ENCODE peak calls at places on chromosomes 16 and 17, in four cellular contexts. N, Y, E and T are unnamed samples.

GRCh38 chr16:50812876-50813466 is 71.1 kb downstream of the CYLD start:
- DNase-seq in E (no peak), Y (no peak), N (no peak), T (no peak)

GRCh38 chr16:84503751-84504395 is 586 bp downstream of the MEAK7 start:
- DNase-seq in E (peak; percentile 64), Y (no peak), N (peak; percentile 56), T (no peak)

GRCh38 chr17:39621523-39622379 is 5.0 kb upstream of the PPP1R1B start:
- DNase-seq in E (peak; percentile 60), Y (no peak), N (peak; percentile 56), T (peak; percentile 76)

GRCh38 chr16:79272141-79272577 is 328.4 kb downstream of the MAF start:
- DNase-seq in E (no peak), N (no peak), Y (no peak), T (no peak)

GRCh38 chr17:80361495-80362220 is 53.3 kb upstream of the ENDOV start:
- DNase-seq in Y (no peak), E (no peak), N (no peak), T (peak; percentile 55)

GRCh38 chr16:75304521-75305363 is 53.3 kb upstream of the BCAR1 start:
- DNase-seq in N (peak; percentile 96), E (peak; percentile 77), Y (peak; percentile 10), T (peak; percentile 77)

GRCh38 chr17:78572277-78573205 is 4.7 kb downstream of the DNAH17 start:
- DNase-seq in Y (no peak), E (no peak), N (no peak), T (peak; percentile 25)

GRCh38 chr17:41492771-41493170 is 3.1 kb upstream of the KRT36 start:
- DNase-seq in E (peak; percentile 35), Y (no peak), N (peak; percentile 31), T (no peak)

GRCh38 chr17:38418069-38418692 is 10.1 kb upstream of the ARHGAP23 start:
- DNase-seq in N (no peak), Y (no peak), E (no peak), T (no peak)

GRCh38 chr16:10988164-10988803 is 43.9 kb downstream of the CLEC16A start:
- DNase-seq in N (no peak), Y (no peak), E (peak; percentile 48), T (no peak)

GRCh38 chr16:68228652-68229051 is 7.3 kb downstream of the ESRP2 start:
- DNase-seq in E (no peak), N (no peak), Y (no peak), T (no peak)

GRCh38 chr16:67101683-67102082 is 8.1 kb upstream of the PHAF1 start:
- DNase-seq in N (peak; percentile 79), E (no peak), Y (no peak), T (no peak)

GRCh38 chr17:19725486-19725885 is 9.1 kb upstream of the SLC47A2 start:
- DNase-seq in E (no peak), Y (no peak), N (no peak), T (no peak)

GRCh38 chr17:80438806-80439205 is 23.8 kb downstream of the ENDOV start:
- DNase-seq in N (no peak), Y (no peak), E (no peak), T (no peak)

DNA sequence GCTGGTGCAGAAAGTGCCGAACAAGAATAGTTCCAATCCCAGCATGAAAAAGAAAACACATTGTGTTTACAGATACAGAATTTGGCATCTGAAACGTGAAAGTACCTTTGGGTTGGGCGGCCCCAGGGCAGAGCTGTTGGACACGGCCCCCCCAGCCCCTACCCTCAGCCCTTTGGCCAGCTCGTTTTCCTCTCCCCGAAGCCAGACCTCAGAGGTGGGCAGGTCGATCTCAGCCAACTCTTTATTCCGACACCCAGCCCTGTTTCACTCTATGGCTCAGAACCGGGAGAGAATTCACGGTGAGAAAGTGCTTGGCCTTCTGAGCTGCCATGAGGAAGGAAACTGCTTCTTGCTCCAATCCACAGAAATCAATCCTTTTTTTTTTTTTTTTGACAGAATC is 11.3 kb downstream of the NTN1 start:
- DNase-seq in Y (no peak), N (no peak), E (no peak), T (no peak)
- H3K4me3 ChIP-seq in Y (no peak overlapping the region), N (no peak overlapping the region), E (no peak overlapping the region), T (no peak overlapping the region)

GRCh38 chr17:81528651-81529436 is 667 bp downstream of the FSCN2 start:
- DNase-seq in E (peak; percentile 12), N (no peak), Y (no peak), T (no peak)
- TF ChIP-seq EZH2 in E (no peak), N (no peak), Y (no peak), T (no peak)

DNA sequence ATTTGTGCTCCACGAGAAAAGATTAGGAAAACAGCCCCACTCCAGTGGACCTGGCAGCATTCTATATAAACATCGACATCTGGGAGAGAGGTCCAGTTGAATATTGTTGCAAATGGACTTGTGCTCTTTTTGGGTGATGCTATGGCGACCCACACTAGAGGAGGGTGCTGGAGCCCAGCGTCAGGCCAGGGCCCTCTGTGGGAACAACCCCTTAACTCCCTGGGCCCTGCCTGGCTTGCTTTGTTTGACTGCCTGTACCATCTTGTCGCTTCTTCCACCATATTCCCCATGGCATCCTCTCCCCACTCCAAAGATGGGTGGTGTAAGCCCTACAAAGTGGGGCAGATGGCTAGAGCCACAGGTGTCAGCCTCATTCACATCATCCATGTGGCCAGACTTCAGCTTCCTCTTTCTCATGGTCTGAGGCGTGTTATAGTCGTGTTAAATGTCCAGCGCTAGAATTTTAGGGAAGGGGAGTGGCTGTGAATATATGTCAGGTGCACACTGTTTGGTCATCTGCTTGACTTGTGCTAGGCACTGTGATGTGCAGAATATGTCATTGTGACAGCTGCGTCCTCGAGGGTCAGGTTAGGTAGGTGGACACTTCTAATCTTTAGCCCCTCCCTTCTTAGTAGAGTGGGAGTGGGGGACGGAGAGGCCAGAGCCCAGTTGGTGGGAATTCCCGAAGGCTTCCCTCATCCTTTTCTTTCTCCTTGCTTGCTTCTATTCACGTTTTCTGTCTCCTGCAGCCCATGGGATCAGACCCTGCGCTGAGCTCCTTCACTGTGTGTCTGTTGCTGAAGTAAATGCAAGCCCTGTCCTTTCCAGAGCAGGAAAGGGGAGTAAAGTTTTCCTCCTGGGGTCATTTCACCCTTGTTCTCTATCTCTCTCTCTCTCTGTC is 49.8 kb downstream of the MPRIP start:
- DNase-seq in E (no peak), Y (no peak), N (no peak), T (no peak)
- H3K4me1 ChIP-seq in E (peaks cover 13% of the 10 kb centered on the region), Y (peaks cover 37% of the 10 kb centered on the region), N (peaks cover 9% of the 10 kb centered on the region), T (peaks cover 18% of the 10 kb centered on the region)

GRCh38 chr17:50177983-50178834 is 12.4 kb downstream of the SGCA start:
- DNase-seq in Y (peak; percentile 90), N (peak; percentile 99), E (peak; percentile 93), T (peak; percentile 57)
- H3K4me3 ChIP-seq in Y (peak overlapping the region; percentile 22), N (no peak overlapping the region), E (peak overlapping the region; percentile 5), T (no peak overlapping the region)

DNA sequence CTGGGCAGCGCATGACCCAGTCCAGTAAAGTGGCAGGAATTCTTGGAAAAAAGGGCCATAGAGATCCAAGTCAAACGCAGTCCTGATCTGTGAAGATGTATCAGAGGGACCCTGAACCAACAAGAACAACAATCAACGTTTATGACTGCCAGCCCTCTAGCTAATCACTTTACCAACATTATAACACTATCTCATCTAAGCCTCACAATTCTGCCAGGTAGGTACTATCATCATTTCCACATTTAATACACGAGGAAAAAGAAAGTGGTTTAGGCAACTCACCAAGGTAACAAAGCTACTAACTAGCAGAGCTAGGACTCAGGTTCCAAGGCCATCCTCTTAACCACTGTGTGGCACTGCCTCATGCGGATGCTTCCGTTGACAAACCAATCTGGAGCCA is 28.1 kb downstream of the TEX2 start:
- DNase-seq in Y (no peak), N (no peak), E (no peak), T (no peak)
- TF ChIP-seq EZH2 in Y (no peak), N (no peak), E (no peak), T (no peak)

GRCh38 chr17:17506181-17506741 is 10.1 kb upstream of the RASD1 start:
- DNase-seq in N (no peak), E (no peak), Y (no peak), T (no peak)

GRCh38 chr17:17508019-17508535 is 11.9 kb upstream of the RASD1 start:
- DNase-seq in E (no peak), N (no peak), Y (no peak), T (no peak)

GRCh38 chr17:17507465-17508011 is 11.3 kb upstream of the RASD1 start:
- DNase-seq in Y (no peak), E (no peak), N (no peak), T (no peak)

GRCh38 chr17:17505610-17506171 is 9.5 kb upstream of the RASD1 start:
- DNase-seq in N (no peak), Y (no peak), E (no peak), T (no peak)

GRCh38 chr17:17506893-17507464 is 10.8 kb upstream of the RASD1 start:
- DNase-seq in Y (no peak), E (no peak), N (no peak), T (no peak)
- H3K4me1 ChIP-seq in Y (peaks cover 22% of the 10 kb centered on the region), E (peaks cover 17% of the 10 kb centered on the region), N (peaks cover under 1% of the 10 kb centered on the region), T (no peaks in the 10 kb centered on the region)

GRCh38 chr17:76476736-76477135 is 9.3 kb downstream of the AANAT start:
- DNase-seq in N (no peak), Y (no peak), E (no peak), T (no peak)
- H3K4me3 ChIP-seq in N (no peak overlapping the region), Y (no peak overlapping the region), E (no peak overlapping the region), T (no peak overlapping the region)

DNA sequence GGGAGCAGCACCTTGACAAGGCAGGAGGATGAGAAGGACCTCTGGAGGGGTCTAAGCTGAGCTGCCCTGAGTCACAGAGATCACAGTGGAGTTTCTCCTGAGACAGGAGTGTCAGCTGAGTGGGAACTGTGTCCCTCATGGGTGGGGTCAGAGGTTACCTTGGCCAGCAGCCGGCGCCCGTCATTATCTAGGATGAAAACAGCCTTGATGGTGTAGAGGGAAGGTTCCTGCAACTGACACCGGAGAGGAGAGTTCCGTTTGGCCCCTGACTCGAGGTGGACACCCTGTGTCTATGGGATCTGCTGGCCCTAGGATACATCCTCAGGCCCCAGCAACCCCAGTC is 933 bp downstream of the COPZ2 start:
- DNase-seq in N (no peak), E (no peak), Y (no peak), T (no peak)
- TF ChIP-seq EZH2 in N (no peak), E (no peak), Y (no peak), T (no peak)

GRCh38 chr16:49021136-49021535 is 260.5 kb downstream of the CBLN1 start:
- DNase-seq in E (no peak), Y (no peak), N (peak; percentile 88), T (no peak)
- H3K4me1 ChIP-seq in E (no peaks in the 10 kb centered on the region), Y (peaks cover 24% of the 10 kb centered on the region), N (no peaks in the 10 kb centered on the region), T (no peaks in the 10 kb centered on the region)